ENCODE peak calls at places on chromosomes 2 and 18, in nine cellular contexts. One of them, this sample, is unnamed.

GRCh38 chr2:20623241-20623640 is 27.7 kb downstream of the HS1BP3 start:
- DNase-seq in HepG2: no peak
- DNase-seq in HCT116: no peak
- DNase-seq in K562: no peak
- DNase-seq in breast epithelium: no peak
- DNase-seq in stomach: no peak
- DNase-seq in sigmoid colon: no peak
- DNase-seq in upper lobe of left lung: no peak
- DNase-seq in GM12878: no peak
- DNase-seq in this sample: peak

GRCh38 chr2:16774980-16775963 is 109.6 kb upstream of the CYRIA start:
- DNase-seq in breast epithelium: no peak
- DNase-seq in upper lobe of left lung: no peak
- DNase-seq in K562: peak
- DNase-seq in HCT116: no peak
- DNase-seq in sigmoid colon: no peak
- DNase-seq in stomach: no peak
- DNase-seq in HepG2: peak
- DNase-seq in GM12878: no peak
- DNase-seq in this sample: no peak

GRCh38 chr2:8552264-8552913 is 129.5 kb upstream of the ID2 start:
- DNase-seq in HepG2: no peak
- DNase-seq in K562: no peak
- DNase-seq in breast epithelium: no peak
- DNase-seq in HCT116: no peak
- DNase-seq in stomach: peak
- DNase-seq in GM12878: no peak
- DNase-seq in upper lobe of left lung: no peak
- DNase-seq in sigmoid colon: peak
- DNase-seq in this sample: peak

GRCh38 chr2:230077851-230078547 is 9.3 kb upstream of the SLC16A14 start:
- DNase-seq in stomach: no peak
- DNase-seq in HCT116: no peak
- DNase-seq in upper lobe of left lung: no peak
- DNase-seq in GM12878: no peak
- DNase-seq in sigmoid colon: no peak
- DNase-seq in HepG2: no peak
- DNase-seq in K562: no peak
- DNase-seq in breast epithelium: no peak
- DNase-seq in this sample: no peak

GRCh38 chr18:34773961-34774754 is 64.1 kb downstream of the DTNA start:
- DNase-seq in GM12878: no peak
- DNase-seq in breast epithelium: no peak
- DNase-seq in stomach: peak
- DNase-seq in HepG2: no peak
- DNase-seq in HCT116: no peak
- DNase-seq in sigmoid colon: peak
- DNase-seq in K562: no peak
- DNase-seq in upper lobe of left lung: no peak
- DNase-seq in this sample: no peak

GRCh38 chr18:13756261-13756660 is 29.8 kb downstream of the RNMT start:
- DNase-seq in upper lobe of left lung: no peak
- DNase-seq in HepG2: no peak
- DNase-seq in K562: no peak
- DNase-seq in GM12878: no peak
- DNase-seq in HCT116: no peak
- DNase-seq in sigmoid colon: no peak
- DNase-seq in stomach: no peak
- DNase-seq in breast epithelium: no peak
- DNase-seq in this sample: no peak

GRCh38 chr18:75154259-75154658 is 54.7 kb downstream of the PTGR3 start:
- DNase-seq in HCT116: no peak
- DNase-seq in GM12878: no peak
- DNase-seq in stomach: no peak
- DNase-seq in upper lobe of left lung: no peak
- DNase-seq in HepG2: no peak
- DNase-seq in K562: no peak
- DNase-seq in sigmoid colon: no peak
- DNase-seq in breast epithelium: no peak
- DNase-seq in this sample: no peak

GRCh38 chr18:51833850-51834249 is 506.1 kb upstream of the DCC start:
- DNase-seq in GM12878: no peak
- DNase-seq in upper lobe of left lung: no peak
- DNase-seq in K562: no peak
- DNase-seq in HepG2: no peak
- DNase-seq in stomach: no peak
- DNase-seq in breast epithelium: no peak
- DNase-seq in sigmoid colon: no peak
- DNase-seq in HCT116: no peak
- DNase-seq in this sample: no peak

GRCh38 chr2:62441824-62442223 is 64.2 kb downstream of the TMEM17 start:
- DNase-seq in stomach: no peak
- DNase-seq in upper lobe of left lung: no peak
- DNase-seq in K562: no peak
- DNase-seq in HepG2: no peak
- DNase-seq in HCT116: no peak
- DNase-seq in breast epithelium: no peak
- DNase-seq in sigmoid colon: no peak
- DNase-seq in GM12878: no peak
- DNase-seq in this sample: no peak

GRCh38 chr2:191701696-191702095 is 23.8 kb downstream of the NABP1 start:
- DNase-seq in breast epithelium: no peak
- DNase-seq in HepG2: no peak
- DNase-seq in sigmoid colon: no peak
- DNase-seq in HCT116: no peak
- DNase-seq in GM12878: no peak
- DNase-seq in upper lobe of left lung: no peak
- DNase-seq in K562: no peak
- DNase-seq in stomach: no peak
- DNase-seq in this sample: no peak

GRCh38 chr2:191703079-191703725 is 25.3 kb downstream of the NABP1 start:
- DNase-seq in breast epithelium: no peak
- DNase-seq in HCT116: no peak
- DNase-seq in HepG2: peak
- DNase-seq in sigmoid colon: no peak
- DNase-seq in stomach: no peak
- DNase-seq in K562: no peak
- DNase-seq in GM12878: no peak
- DNase-seq in upper lobe of left lung: no peak
- DNase-seq in this sample: no peak

GRCh38 chr2:191696001-191696400 is 18.1 kb downstream of the NABP1 start:
- DNase-seq in sigmoid colon: peak
- DNase-seq in stomach: no peak
- DNase-seq in HCT116: no peak
- DNase-seq in upper lobe of left lung: no peak
- DNase-seq in HepG2: no peak
- DNase-seq in GM12878: no peak
- DNase-seq in breast epithelium: no peak
- DNase-seq in K562: no peak
- DNase-seq in this sample: no peak

GRCh38 chr2:191696960-191697359 is 19.0 kb downstream of the NABP1 start:
- DNase-seq in K562: no peak
- DNase-seq in breast epithelium: no peak
- DNase-seq in sigmoid colon: no peak
- DNase-seq in GM12878: no peak
- DNase-seq in HCT116: no peak
- DNase-seq in HepG2: no peak
- DNase-seq in stomach: no peak
- DNase-seq in upper lobe of left lung: no peak
- DNase-seq in this sample: no peak

DNA sequence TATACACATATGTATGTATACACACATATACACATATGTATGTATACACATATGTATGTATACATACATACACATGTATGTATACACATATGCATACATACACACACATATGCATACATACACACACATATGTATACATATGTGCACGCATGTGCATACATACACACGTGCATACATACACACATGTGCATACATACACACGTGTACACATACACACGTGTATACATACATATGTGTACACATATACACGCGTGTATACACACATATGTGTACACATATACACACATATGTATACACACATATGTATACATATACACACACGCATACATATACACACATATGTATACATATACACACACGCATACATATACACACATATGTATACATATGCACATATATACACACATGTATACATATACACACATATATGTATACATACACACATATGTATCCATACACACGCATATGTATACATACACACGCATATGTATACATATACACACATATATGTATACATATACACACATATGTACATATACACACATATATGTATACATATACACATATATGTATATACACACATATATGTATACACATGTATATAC is 21.5 kb downstream of the NABP1 start:
- DNase-seq in K562: no peak
- DNase-seq in HepG2: no peak
- DNase-seq in GM12878: no peak
- DNase-seq in breast epithelium: no peak
- DNase-seq in sigmoid colon: no peak
- DNase-seq in HCT116: no peak
- DNase-seq in upper lobe of left lung: no peak
- DNase-seq in stomach: no peak
- DNase-seq in this sample: no peak
- TF ChIP-seq POLR2A in K562: no peak
- TF ChIP-seq POLR2A in HepG2: no peak
- TF ChIP-seq POLR2A in GM12878: no peak
- TF ChIP-seq POLR2A in breast epithelium: no peak
- TF ChIP-seq POLR2A in sigmoid colon: no peak
- TF ChIP-seq POLR2A in HCT116: no peak
- TF ChIP-seq POLR2A in upper lobe of left lung: no peak
- TF ChIP-seq POLR2A in stomach: no peak
- TF ChIP-seq POLR2A in this sample: no peak

GRCh38 chr2:24075259-24075658 is 867 bp downstream of the SF3B6 start:
- DNase-seq in sigmoid colon: no peak
- DNase-seq in upper lobe of left lung: no peak
- DNase-seq in HCT116: no peak
- DNase-seq in breast epithelium: no peak
- DNase-seq in K562: no peak
- DNase-seq in stomach: no peak
- DNase-seq in GM12878: no peak
- DNase-seq in HepG2: no peak
- DNase-seq in this sample: no peak

GRCh38 chr2:24077535-24077877 is 1.4 kb upstream of the SF3B6 start:
- DNase-seq in GM12878: no peak
- DNase-seq in breast epithelium: peak
- DNase-seq in upper lobe of left lung: no peak
- DNase-seq in HepG2: no peak
- DNase-seq in sigmoid colon: no peak
- DNase-seq in stomach: no peak
- DNase-seq in K562: peak
- DNase-seq in HCT116: no peak
- DNase-seq in this sample: no peak

GRCh38 chr2:24077879-24078278 is 1.8 kb upstream of the SF3B6 start:
- DNase-seq in GM12878: no peak
- DNase-seq in HCT116: no peak
- DNase-seq in HepG2: no peak
- DNase-seq in stomach: no peak
- DNase-seq in K562: peak
- DNase-seq in breast epithelium: no peak
- DNase-seq in sigmoid colon: no peak
- DNase-seq in upper lobe of left lung: no peak
- DNase-seq in this sample: no peak

GRCh38 chr2:24075915-24076848 is at the start of gene SF3B6:
- DNase-seq in K562: peak
- DNase-seq in stomach: peak
- DNase-seq in breast epithelium: peak
- DNase-seq in HCT116: peak
- DNase-seq in HepG2: peak
- DNase-seq in upper lobe of left lung: peak
- DNase-seq in sigmoid colon: peak
- DNase-seq in GM12878: peak
- DNase-seq in this sample: peak

GRCh38 chr2:24076849-24077534 is 866 bp upstream of the SF3B6 start:
- DNase-seq in GM12878: no peak
- DNase-seq in breast epithelium: no peak
- DNase-seq in HepG2: no peak
- DNase-seq in upper lobe of left lung: no peak
- DNase-seq in sigmoid colon: no peak
- DNase-seq in stomach: no peak
- DNase-seq in HCT116: no peak
- DNase-seq in K562: peak
- DNase-seq in this sample: peak
- TF ChIP-seq POLR2AphosphoS5 in GM12878: no peak
- TF ChIP-seq POLR2AphosphoS5 in breast epithelium: no peak
- TF ChIP-seq POLR2AphosphoS5 in HepG2: no peak
- TF ChIP-seq POLR2AphosphoS5 in upper lobe of left lung: peak
- TF ChIP-seq POLR2AphosphoS5 in sigmoid colon: peak
- TF ChIP-seq POLR2AphosphoS5 in stomach: peak
- TF ChIP-seq POLR2AphosphoS5 in HCT116: peak
- TF ChIP-seq POLR2AphosphoS5 in K562: no peak
- TF ChIP-seq POLR2AphosphoS5 in this sample: no peak

DNA sequence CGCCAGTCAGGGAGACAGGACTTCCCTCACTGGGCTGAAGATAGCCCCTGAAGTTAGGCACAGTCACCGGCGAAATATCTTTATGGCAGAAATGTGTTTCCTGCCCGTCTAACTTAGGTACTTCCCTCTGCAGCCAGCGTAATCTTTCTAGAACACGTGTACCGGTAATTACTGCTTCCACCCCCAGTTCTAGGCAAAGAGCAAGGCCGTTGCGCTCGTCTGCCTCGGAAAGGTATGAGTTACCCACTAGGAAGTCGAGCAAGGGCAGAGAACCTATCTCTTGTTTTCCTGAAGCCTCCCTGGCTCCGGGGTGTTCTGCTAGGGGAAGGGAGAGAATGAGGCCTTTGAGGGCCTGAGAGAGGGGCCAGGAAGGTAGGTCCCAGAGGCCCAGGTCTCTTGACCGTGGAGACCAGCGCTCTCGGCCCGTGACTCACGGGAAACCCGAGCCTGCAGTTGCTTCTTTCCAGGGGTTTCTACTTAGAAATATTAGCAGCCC is 70.0 kb downstream of the TWSG1 start:
- DNase-seq in stomach: no peak
- DNase-seq in sigmoid colon: no peak
- DNase-seq in GM12878: no peak
- DNase-seq in HepG2: no peak
- DNase-seq in upper lobe of left lung: peak
- DNase-seq in HCT116: no peak
- DNase-seq in breast epithelium: no peak
- DNase-seq in K562: peak
- DNase-seq in this sample: no peak
- TF ChIP-seq POLR2A in stomach: no peak
- TF ChIP-seq POLR2A in sigmoid colon: no peak
- TF ChIP-seq POLR2A in GM12878: no peak
- TF ChIP-seq POLR2A in HepG2: no peak
- TF ChIP-seq POLR2A in upper lobe of left lung: no peak
- TF ChIP-seq POLR2A in HCT116: no peak
- TF ChIP-seq POLR2A in breast epithelium: no peak
- TF ChIP-seq POLR2A in K562: peak
- TF ChIP-seq POLR2A in this sample: no peak

DNA sequence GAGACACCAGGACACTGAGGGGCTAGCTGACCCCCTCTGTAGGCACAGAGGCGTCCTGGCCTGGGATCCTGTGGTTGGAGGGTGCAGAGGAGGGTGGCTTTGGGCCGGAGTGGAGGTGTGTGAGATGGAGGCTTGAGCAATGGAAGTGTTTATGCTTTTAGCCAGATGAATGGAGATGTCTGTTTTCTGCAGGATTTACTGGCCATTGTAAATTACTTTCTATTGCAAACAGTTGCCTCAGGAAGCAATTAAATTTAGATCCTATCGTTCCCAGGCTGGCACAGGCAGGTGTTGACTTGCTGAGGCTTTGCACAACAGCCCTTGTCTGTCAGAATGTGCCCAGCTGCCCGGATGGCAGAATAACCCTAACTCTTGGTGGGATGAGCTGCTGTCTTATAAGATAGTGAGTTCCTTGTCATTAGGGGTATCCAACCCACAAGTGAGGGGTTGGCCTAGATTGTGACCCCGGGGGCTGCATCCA is 1.8 kb upstream of the ARID5A start:
- DNase-seq in sigmoid colon: peak
- DNase-seq in HepG2: no peak
- DNase-seq in breast epithelium: peak
- DNase-seq in HCT116: no peak
- DNase-seq in K562: no peak
- DNase-seq in upper lobe of left lung: no peak
- DNase-seq in stomach: no peak
- DNase-seq in GM12878: no peak
- DNase-seq in this sample: no peak
- TF ChIP-seq POLR2AphosphoS5 in sigmoid colon: no peak
- TF ChIP-seq POLR2AphosphoS5 in HepG2: no peak
- TF ChIP-seq POLR2AphosphoS5 in breast epithelium: no peak
- TF ChIP-seq POLR2AphosphoS5 in HCT116: no peak
- TF ChIP-seq POLR2AphosphoS5 in K562: no peak
- TF ChIP-seq POLR2AphosphoS5 in upper lobe of left lung: no peak
- TF ChIP-seq POLR2AphosphoS5 in stomach: no peak
- TF ChIP-seq POLR2AphosphoS5 in GM12878: no peak
- TF ChIP-seq POLR2AphosphoS5 in this sample: no peak